ENCODE peak calls at places on chromosomes 5 and 9, in six cellular contexts. R is IMR-90, H is K562, C is HEK293T, F is HepG2, S is GM12878. O is an unnamed sample.

GRCh38 chr5:154092356-154092755 is 53.6 kb downstream of the MFAP3 start:
- DNase-seq in S (no peak), R (peak), H (no peak), F (no peak), C (no peak), O (no peak)

GRCh38 chr5:92380069-92380770 is 997.1 kb upstream of the ARRDC3 start:
- DNase-seq in H (no peak), F (no peak), R (peak), S (no peak), C (no peak), O (no peak)

GRCh38 chr5:134082264-134082992 is 32.1 kb upstream of the TCF7 start:
- DNase-seq in F (no peak), S (no peak), R (no peak), C (no peak), H (no peak), O (no peak)

GRCh38 chr5:61486476-61486875 is 154.4 kb downstream of the ZSWIM6 start:
- DNase-seq in C (no peak), H (no peak), F (no peak), R (no peak), S (no peak), O (no peak)

GRCh38 chr9:132008184-132008781 is 71.4 kb downstream of the MED27 start:
- DNase-seq in R (peak), F (no peak), S (no peak), C (no peak), H (no peak), O (peak)

GRCh38 chr9:19759066-19759465 is 29.8 kb downstream of the SLC24A2 start:
- DNase-seq in S (no peak), C (no peak), F (no peak), R (no peak), H (no peak), O (no peak)

GRCh38 chr5:59817536-59817935 is 76.0 kb downstream of the PDE4D start:
- DNase-seq in R (no peak), C (no peak), S (no peak), H (no peak), F (no peak), O (no peak)

GRCh38 chr5:154708845-154709244 is 46.3 kb upstream of the LARP1 start:
- DNase-seq in C (no peak), R (peak), F (peak), S (no peak), H (no peak), O (no peak)

GRCh38 chr9:105063665-105064247 is 135.8 kb upstream of the ABCA1 start:
- DNase-seq in S (no peak), H (no peak), F (peak), R (peak), C (no peak), O (peak)

GRCh38 chr5:15008476-15008875 is 136.9 kb upstream of the ANKH start:
- DNase-seq in H (no peak), S (no peak), R (peak), F (peak), C (peak), O (peak)

GRCh38 chr9:78109075-78109474 is 77.5 kb upstream of the GNAQ start:
- DNase-seq in H (no peak), S (no peak), C (no peak), F (no peak), R (no peak), O (no peak)

GRCh38 chr9:132749316-132749715 is 79.1 kb downstream of the GTF3C4 start:
- DNase-seq in H (no peak), R (no peak), S (no peak), F (no peak), C (no peak), O (no peak)

GRCh38 chr9:109903515-109904138 is 123.6 kb downstream of the PALM2AKAP2 start:
- DNase-seq in F (peak), S (no peak), R (peak), H (peak), C (peak), O (peak)

GRCh38 chr5:139636207-139636792 is 11.8 kb upstream of the CXXC5 start:
- DNase-seq in H (peak), C (no peak), R (no peak), S (peak), F (no peak), O (no peak)

GRCh38 chr9:108056083-108056804 is 566.7 kb upstream of the KLF4 start:
- DNase-seq in R (peak), S (no peak), F (no peak), C (no peak), H (no peak), O (no peak)
- TF ChIP-seq BHLHE40 in R (no peak), S (no peak), F (no peak), C (no peak), H (no peak), O (no peak)

DNA sequence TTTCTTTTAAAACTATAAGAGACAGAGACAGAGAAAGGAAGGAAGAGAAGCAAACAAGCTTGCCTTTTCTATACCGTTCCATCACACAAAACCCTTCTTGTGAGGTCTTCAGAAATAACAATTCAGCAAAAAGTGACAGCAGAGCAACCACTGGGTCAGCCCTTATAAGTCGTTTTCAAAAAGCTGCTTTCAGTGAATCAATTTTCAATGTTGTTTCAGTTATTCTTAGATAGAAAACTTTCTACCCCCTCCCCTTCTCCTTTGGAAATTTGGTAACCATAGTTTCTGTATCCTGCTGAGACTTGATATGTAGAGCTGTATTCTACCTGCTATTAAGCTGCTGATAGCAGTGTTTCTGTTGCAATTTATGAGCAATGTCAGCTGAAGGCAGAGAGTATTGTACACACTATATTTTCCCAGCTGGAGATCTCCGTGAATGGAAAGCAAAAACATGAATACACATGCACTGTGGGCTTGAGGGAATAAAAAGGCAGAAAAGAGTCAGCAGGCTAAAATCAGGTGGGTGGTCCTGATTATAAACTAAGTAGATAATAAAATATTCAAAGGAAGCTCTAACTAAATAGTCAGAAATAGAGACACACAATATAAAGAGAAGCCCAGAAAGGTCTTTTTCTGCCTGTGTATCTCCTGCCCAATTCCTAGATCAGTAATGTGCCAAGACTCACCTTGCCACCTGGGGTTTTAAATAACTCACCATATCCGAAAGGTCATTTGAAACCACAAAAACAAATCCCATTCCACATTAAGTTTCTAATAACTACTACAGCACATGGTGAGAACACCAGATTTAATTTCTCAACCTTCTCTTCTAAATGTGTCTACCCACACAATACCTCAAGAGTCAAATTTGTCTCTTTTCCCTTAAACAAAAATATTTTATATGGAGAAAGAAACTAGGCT is 75.5 kb downstream of the ZNF608 start:
- DNase-seq in H (no peak), F (no peak), C (peak), S (no peak), R (no peak), O (no peak)
- TF ChIP-seq BHLHE40 in H (no peak), F (no peak), C (no peak), S (no peak), R (no peak), O (no peak)

GRCh38 chr9:33228606-33229005 is 11.4 kb upstream of the SPINK4 start:
- DNase-seq in S (no peak), H (no peak), F (no peak), C (no peak), R (no peak), O (no peak)

GRCh38 chr9:33227741-33228140 is 12.2 kb upstream of the SPINK4 start:
- DNase-seq in H (no peak), S (no peak), C (no peak), F (no peak), R (no peak), O (no peak)

GRCh38 chr9:33229359-33230120 is 10.4 kb upstream of the SPINK4 start:
- DNase-seq in C (no peak), S (no peak), R (no peak), H (no peak), F (peak), O (peak)

GRCh38 chr9:33225319-33226152 is 14.4 kb upstream of the SPINK4 start:
- DNase-seq in H (peak), C (peak), S (peak), R (peak), F (peak), O (peak)

DNA sequence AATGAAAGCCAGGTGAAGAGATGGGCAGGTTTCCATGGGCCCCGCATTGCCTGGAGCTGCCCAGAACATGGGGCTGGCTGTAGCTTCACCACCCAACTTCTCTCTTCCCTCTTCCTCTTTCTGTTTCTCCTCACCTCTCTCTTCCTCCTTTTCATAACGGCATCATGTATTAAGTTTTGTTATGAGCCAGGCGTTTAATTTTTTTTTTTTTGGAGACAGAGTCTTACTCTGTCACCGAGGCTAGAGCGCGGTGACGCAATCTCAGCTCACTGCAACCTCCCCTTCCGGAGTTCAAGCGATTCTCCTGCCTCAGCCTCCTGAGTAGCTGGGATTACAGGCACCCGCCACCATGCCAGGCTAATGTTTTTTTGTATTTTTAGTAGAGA is 13.0 kb upstream of the SPINK4 start:
- DNase-seq in H (no peak), S (no peak), R (no peak), C (no peak), F (no peak), O (no peak)
- TF ChIP-seq BHLHE40 in H (no peak), S (no peak), R (no peak), C (no peak), F (no peak), O (no peak)

DNA sequence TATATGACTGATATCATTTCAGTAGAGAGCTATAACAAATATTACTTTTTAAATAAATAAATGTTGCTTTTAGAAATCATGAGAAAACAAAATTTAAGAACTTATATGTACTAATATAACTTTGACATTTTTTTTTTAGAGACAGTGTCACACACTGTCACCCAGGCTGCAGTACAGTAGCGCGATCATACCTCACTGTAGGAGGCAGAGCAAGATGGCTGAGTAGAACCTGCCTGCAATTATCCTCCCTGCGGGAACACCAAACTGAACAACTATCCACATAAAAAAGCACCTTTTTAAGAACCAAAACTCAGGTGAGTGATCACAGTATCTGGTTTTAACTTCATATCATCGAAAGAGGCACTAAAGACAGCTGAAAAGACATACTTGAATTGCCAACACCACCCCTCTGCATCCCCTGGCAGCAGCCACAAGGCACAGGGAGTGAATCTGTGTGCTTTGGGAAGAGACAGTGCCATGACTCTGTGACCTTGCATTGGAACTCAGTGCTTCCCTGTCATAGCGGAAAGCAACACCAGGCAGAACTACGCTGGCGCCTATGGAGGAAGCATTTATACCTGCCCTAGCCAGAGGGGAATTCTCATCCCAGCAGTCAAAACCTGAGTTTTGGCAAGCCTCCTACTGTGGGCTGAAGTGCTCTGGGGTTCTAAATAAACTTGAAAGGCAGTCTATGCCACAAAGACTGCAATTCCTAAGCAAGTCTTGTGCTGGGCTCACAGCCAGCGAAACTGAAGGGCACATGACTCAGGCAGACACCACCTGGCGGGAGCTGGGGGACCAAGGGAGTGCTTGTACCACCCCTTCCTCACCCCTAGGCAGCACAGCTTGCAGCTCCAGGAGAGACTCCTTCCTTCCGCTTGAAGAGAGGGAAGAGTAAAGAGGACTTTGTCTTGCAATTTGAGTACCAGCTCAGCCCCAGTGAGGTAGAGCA is 142.7 kb downstream of the FBXL17 start:
- DNase-seq in F (no peak), S (no peak), C (no peak), R (no peak), H (no peak), O (no peak)
- TF ChIP-seq BHLHE40 in F (no peak), S (no peak), C (no peak), R (no peak), H (no peak), O (no peak)

GRCh38 chr9:135990468-135991429 is 29.6 kb upstream of the UBAC1 start:
- DNase-seq in H (peak), R (peak), S (no peak), C (peak), F (peak), O (no peak)
- TF ChIP-seq BHLHE40 in H (no peak), R (no peak), S (no peak), C (no peak), F (no peak), O (no peak)

GRCh38 chr5:956941-957729 is 51.5 kb upstream of the NKD2 start:
- DNase-seq in F (peak), R (peak), C (no peak), S (no peak), H (peak), O (peak)
- TF ChIP-seq BHLHE40 in F (peak), R (peak), C (no peak), S (peak), H (no peak), O (no peak)

GRCh38 chr9:114484854-114485443 is 20.3 kb downstream of the WHRN start:
- DNase-seq in C (no peak), F (no peak), S (peak), H (peak), R (peak), O (no peak)
- TF ChIP-seq BHLHE40 in C (no peak), F (no peak), S (peak), H (peak), R (peak), O (no peak)